ENCODE peak calls at places on chromosomes 11 and 22, in five cellular contexts. One of them, this sample, is unnamed.

GRCh38 chr22:37126882-37127281 is 17.4 kb upstream of the TMPRSS6 start:
- DNase-seq in mesenchymal stem cell: no peak
- DNase-seq in adipocyte: no peak
- DNase-seq in H9: peak
- DNase-seq in endodermal cell: peak
- DNase-seq in this sample: no peak

GRCh38 chr11:108872781-108873291 is 208.0 kb downstream of the DDX10 start:
- DNase-seq in endodermal cell: no peak
- DNase-seq in adipocyte: peak
- DNase-seq in H9: no peak
- DNase-seq in mesenchymal stem cell: no peak
- DNase-seq in this sample: no peak

GRCh38 chr11:71930556-71931244 is 1.9 kb downstream of the RNF121 start:
- DNase-seq in endodermal cell: no peak
- DNase-seq in adipocyte: no peak
- DNase-seq in mesenchymal stem cell: no peak
- DNase-seq in H9: no peak
- DNase-seq in this sample: no peak

GRCh38 chr11:129905402-129905801 is 10.0 kb upstream of the NFRKB start:
- DNase-seq in H9: no peak
- DNase-seq in endodermal cell: no peak
- DNase-seq in adipocyte: no peak
- DNase-seq in mesenchymal stem cell: no peak
- DNase-seq in this sample: no peak

GRCh38 chr11:72221386-72221785 is 3.2 kb upstream of the INPPL1 start:
- DNase-seq in adipocyte: no peak
- DNase-seq in endodermal cell: peak
- DNase-seq in H9: peak
- DNase-seq in mesenchymal stem cell: no peak
- DNase-seq in this sample: no peak

GRCh38 chr11:20839231-20839630 is 169.8 kb downstream of the NELL1 start:
- DNase-seq in H9: no peak
- DNase-seq in endodermal cell: no peak
- DNase-seq in adipocyte: no peak
- DNase-seq in mesenchymal stem cell: no peak
- DNase-seq in this sample: no peak

GRCh38 chr11:8328231-8328794 is 64.6 kb upstream of the LMO1 start:
- DNase-seq in endodermal cell: no peak
- DNase-seq in adipocyte: no peak
- DNase-seq in H9: no peak
- DNase-seq in mesenchymal stem cell: no peak
- DNase-seq in this sample: no peak

GRCh38 chr11:5251746-5252145 is 2.1 kb upstream of the HBG1 start:
- DNase-seq in mesenchymal stem cell: no peak
- DNase-seq in H9: no peak
- DNase-seq in adipocyte: no peak
- DNase-seq in endodermal cell: no peak
- DNase-seq in this sample: no peak

GRCh38 chr22:40976866-40977700 is 25.9 kb downstream of the RBX1 start:
- DNase-seq in mesenchymal stem cell: no peak
- DNase-seq in endodermal cell: no peak
- DNase-seq in adipocyte: no peak
- DNase-seq in H9: no peak
- DNase-seq in this sample: no peak

GRCh38 chr11:95434489-95435057 is 203.6 kb upstream of the SESN3 start:
- DNase-seq in H9: no peak
- DNase-seq in endodermal cell: no peak
- DNase-seq in mesenchymal stem cell: no peak
- DNase-seq in adipocyte: no peak
- DNase-seq in this sample: no peak

GRCh38 chr11:9953994-9954626 is 290.2 kb downstream of the SWAP70 start:
- DNase-seq in adipocyte: peak
- DNase-seq in endodermal cell: no peak
- DNase-seq in mesenchymal stem cell: peak
- DNase-seq in H9: no peak
- DNase-seq in this sample: no peak
- H3K9ac ChIP-seq in adipocyte: peak
- H3K9ac ChIP-seq in endodermal cell: no peak
- H3K9ac ChIP-seq in mesenchymal stem cell: peak
- H3K9ac ChIP-seq in H9: no peak
- H3K9ac ChIP-seq in this sample: no peak

GRCh38 chr22:21631025-21631424 is 1.2 kb upstream of the YDJC start:
- DNase-seq in H9: no peak
- DNase-seq in mesenchymal stem cell: no peak
- DNase-seq in endodermal cell: no peak
- DNase-seq in adipocyte: no peak
- DNase-seq in this sample: no peak
- H3K9ac ChIP-seq in H9: no peak
- H3K9ac ChIP-seq in mesenchymal stem cell: no peak
- H3K9ac ChIP-seq in endodermal cell: no peak
- H3K9ac ChIP-seq in adipocyte: no peak
- H3K9ac ChIP-seq in this sample: no peak

GRCh38 chr22:42069801-42070516 is 653 bp downstream of the NAGA start:
- DNase-seq in H9: peak
- DNase-seq in adipocyte: no peak
- DNase-seq in mesenchymal stem cell: no peak
- DNase-seq in endodermal cell: no peak
- DNase-seq in this sample: no peak
- H3K9ac ChIP-seq in H9: peak
- H3K9ac ChIP-seq in adipocyte: peak
- H3K9ac ChIP-seq in mesenchymal stem cell: peak
- H3K9ac ChIP-seq in endodermal cell: peak
- H3K9ac ChIP-seq in this sample: peak

GRCh38 chr11:123218451-123218850 is 23.4 kb upstream of the CLMP start:
- DNase-seq in endodermal cell: peak
- DNase-seq in mesenchymal stem cell: no peak
- DNase-seq in adipocyte: no peak
- DNase-seq in H9: no peak
- DNase-seq in this sample: no peak
- H3K9ac ChIP-seq in endodermal cell: peak
- H3K9ac ChIP-seq in mesenchymal stem cell: peak
- H3K9ac ChIP-seq in adipocyte: peak
- H3K9ac ChIP-seq in H9: no peak
- H3K9ac ChIP-seq in this sample: no peak

DNA sequence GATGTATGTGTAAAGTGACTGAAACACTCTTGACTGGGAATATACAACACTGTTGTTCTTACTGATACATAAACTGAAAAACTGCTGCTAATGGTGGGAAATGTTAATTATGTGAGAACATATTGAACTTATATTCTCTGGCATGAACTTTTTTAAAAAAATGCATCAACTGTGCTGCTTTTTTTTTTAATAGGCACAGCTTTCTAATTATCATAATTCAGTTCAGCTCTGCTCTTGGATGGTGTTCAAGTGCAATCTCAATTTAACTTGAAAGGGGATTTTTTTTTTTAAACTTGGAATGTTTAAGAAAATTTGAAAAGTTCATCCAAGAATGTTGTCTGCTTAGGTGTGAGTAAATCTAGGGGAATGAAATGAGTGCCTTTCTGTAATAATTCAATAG is 5.2 kb downstream of the TEAD1 start:
- DNase-seq in adipocyte: no peak
- DNase-seq in endodermal cell: no peak
- DNase-seq in mesenchymal stem cell: no peak
- DNase-seq in H9: no peak
- DNase-seq in this sample: no peak
- H3K9ac ChIP-seq in adipocyte: peak
- H3K9ac ChIP-seq in endodermal cell: peak
- H3K9ac ChIP-seq in mesenchymal stem cell: peak
- H3K9ac ChIP-seq in H9: no peak
- H3K9ac ChIP-seq in this sample: no peak

GRCh38 chr11:61753672-61754071 is 1.2 kb downstream of the MYRF start:
- DNase-seq in adipocyte: no peak
- DNase-seq in mesenchymal stem cell: no peak
- DNase-seq in H9: no peak
- DNase-seq in endodermal cell: no peak
- DNase-seq in this sample: no peak

GRCh38 chr11:61754534-61755482 is 2.4 kb downstream of the MYRF start:
- DNase-seq in adipocyte: no peak
- DNase-seq in mesenchymal stem cell: peak
- DNase-seq in endodermal cell: peak
- DNase-seq in H9: no peak
- DNase-seq in this sample: no peak

GRCh38 chr11:61757213-61757862 is 4.9 kb downstream of the MYRF start:
- DNase-seq in mesenchymal stem cell: no peak
- DNase-seq in endodermal cell: no peak
- DNase-seq in adipocyte: no peak
- DNase-seq in H9: no peak
- DNase-seq in this sample: no peak

GRCh38 chr11:61756147-61756451 is 3.7 kb downstream of the MYRF start:
- DNase-seq in endodermal cell: no peak
- DNase-seq in adipocyte: no peak
- DNase-seq in mesenchymal stem cell: no peak
- DNase-seq in H9: no peak
- DNase-seq in this sample: no peak

DNA sequence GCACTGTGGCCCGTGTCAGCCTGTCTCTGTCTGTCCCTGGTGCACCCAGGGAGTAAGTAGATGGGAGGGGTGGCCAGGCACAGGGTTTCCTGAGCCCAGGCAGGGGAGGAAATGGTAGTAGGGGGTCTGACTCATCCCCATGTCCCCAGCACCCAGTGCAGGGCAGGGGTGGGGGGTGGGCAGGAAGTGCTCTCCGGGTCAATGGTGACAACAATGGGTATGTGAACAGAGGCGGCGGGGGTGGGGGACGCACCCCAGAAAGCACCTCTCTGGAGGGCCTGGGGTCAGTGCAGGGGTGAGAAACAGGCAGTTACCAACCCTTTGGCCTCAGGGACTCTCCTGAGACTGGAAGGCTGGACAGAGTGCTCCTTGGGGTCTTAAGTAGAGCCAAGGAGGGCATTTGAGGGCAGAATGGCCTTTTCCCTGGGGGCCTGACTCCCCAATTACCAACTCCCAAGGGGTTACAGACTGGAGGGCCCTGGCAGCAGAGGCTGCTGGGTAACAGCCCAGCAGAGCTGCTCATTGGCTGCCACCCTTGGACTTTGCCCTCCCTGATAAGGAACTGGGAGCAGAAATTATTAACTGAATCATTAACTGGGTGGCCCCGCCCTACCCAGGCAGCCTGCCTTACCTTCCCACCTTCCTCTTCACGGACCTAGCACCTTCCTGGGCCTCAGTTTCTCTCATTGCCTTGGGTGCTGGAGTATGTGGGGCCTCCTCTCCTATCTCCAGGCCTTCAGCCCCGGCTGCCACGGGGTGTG is 4.2 kb downstream of the MYRF start:
- DNase-seq in adipocyte: no peak
- DNase-seq in endodermal cell: no peak
- DNase-seq in H9: no peak
- DNase-seq in mesenchymal stem cell: peak
- DNase-seq in this sample: peak
- H3K9ac ChIP-seq in adipocyte: no peak
- H3K9ac ChIP-seq in endodermal cell: no peak
- H3K9ac ChIP-seq in H9: no peak
- H3K9ac ChIP-seq in mesenchymal stem cell: no peak
- H3K9ac ChIP-seq in this sample: peak

GRCh38 chr22:43956383-43956782 is 1.1 kb downstream of the SAMM50 start:
- DNase-seq in adipocyte: peak
- DNase-seq in mesenchymal stem cell: peak
- DNase-seq in H9: no peak
- DNase-seq in endodermal cell: no peak
- DNase-seq in this sample: no peak
- H3K9ac ChIP-seq in adipocyte: peak
- H3K9ac ChIP-seq in mesenchymal stem cell: peak
- H3K9ac ChIP-seq in H9: peak
- H3K9ac ChIP-seq in endodermal cell: peak
- H3K9ac ChIP-seq in this sample: no peak

This sample was measured in colonic mucosa.